ENCODE peak calls at places on chromosomes 6 and 20, in seven cellular contexts. B is CD4-positive, CD25-positive, alpha-beta regulatory T cell; F is cardiac muscle cell; Y is body of pancreas; Z is effector memory CD4-positive, alpha-beta T cell; A is mesendoderm; N is CD8-positive, alpha-beta memory T cell. M is an unnamed sample. For H3K4me1, the result is how much of the 10 kb centered on the place peaks cover.

GRCh38 chr6:111880181-111880944 is 7.1 kb upstream of the FYN start:
- DNase-seq in B (no peak), N (no peak), Y (no peak), Z (no peak), A (peak), F (peak), M (no peak)

GRCh38 chr6:7042654-7043545 is 64.9 kb upstream of the RREB1 start:
- DNase-seq in Z (no peak), A (peak), B (no peak), N (no peak), F (peak), Y (no peak), M (no peak)

GRCh38 chr6:7960848-7961247 is 50.3 kb upstream of the TXNDC5 start:
- DNase-seq in Z (no peak), F (peak), A (no peak), N (no peak), B (no peak), Y (no peak), M (no peak)

GRCh38 chr6:34589633-34590139 is 33.6 kb upstream of the SPDEF start:
- DNase-seq in Z (no peak), N (no peak), F (no peak), A (peak), Y (no peak), B (no peak), M (no peak)

GRCh38 chr20:41218466-41218865 is 81.1 kb downstream of the PLCG1 start:
- DNase-seq in A (no peak), Y (no peak), N (no peak), B (no peak), F (peak), Z (no peak), M (no peak)

GRCh38 chr20:15842872-15843271 is 730.4 kb downstream of the KIF16B start:
- DNase-seq in A (peak), B (no peak), Z (no peak), N (no peak), F (no peak), Y (no peak), M (no peak)

GRCh38 chr6:162602759-162603158 is 124.8 kb downstream of the PRKN start:
- DNase-seq in Z (no peak), F (no peak), N (no peak), Y (no peak), A (no peak), B (no peak), M (no peak)

GRCh38 chr20:59124326-59125029 is 39.1 kb upstream of the ZNF831 start:
- DNase-seq in Z (no peak), B (no peak), Y (peak), F (no peak), A (no peak), N (no peak), M (no peak)

GRCh38 chr20:63027425-63028389 is 20.9 kb upstream of the BHLHE23 start:
- DNase-seq in A (peak), Z (no peak), Y (peak), N (no peak), B (no peak), F (no peak), M (no peak)

GRCh38 chr6:136077834-136078576 is 172.1 kb downstream of the MTFR2 start:
- DNase-seq in B (no peak), F (peak), Z (no peak), Y (no peak), N (no peak), A (no peak), M (peak)

GRCh38 chr6:39958947-39959346 is 24.7 kb upstream of the MOCS1 start:
- DNase-seq in Y (no peak), A (no peak), F (no peak), N (no peak), Z (no peak), B (no peak), M (no peak)

GRCh38 chr6:63097222-63097621 is 114.0 kb upstream of the FKBP1C start:
- DNase-seq in B (no peak), Z (no peak), A (no peak), F (no peak), N (no peak), Y (no peak), M (no peak)

GRCh38 chr6:113979930-113980329 is 9.0 kb upstream of the HDAC2 start:
- DNase-seq in B (no peak), A (no peak), Z (no peak), F (no peak), N (no peak), Y (no peak), M (no peak)

GRCh38 chr6:15642276-15642675 is 20.6 kb downstream of the DTNBP1 start:
- DNase-seq in B (no peak), Z (no peak), Y (no peak), F (peak), N (no peak), A (peak), M (no peak)

GRCh38 chr20:23062632-23063031 is 13.2 kb upstream of the THBD start:
- DNase-seq in B (no peak), N (no peak), Y (no peak), A (no peak), F (no peak), Z (no peak), M (no peak)
- H3K4me1 ChIP-seq in B (under half), N (under half), Y (under half), A (under half), F (under half), Z (under half), M (under half)

GRCh38 chr6:28659250-28659566 is 133.5 kb downstream of the GPX5 start:
- DNase-seq in N (no peak), Z (no peak), A (no peak), Y (no peak), F (no peak), B (no peak), M (no peak)

GRCh38 chr6:28658475-28659249 is 133.0 kb downstream of the GPX5 start:
- DNase-seq in B (no peak), F (peak), Y (no peak), Z (no peak), N (no peak), A (peak), M (no peak)

GRCh38 chr6:28656715-28657114 is 131.0 kb downstream of the GPX5 start:
- DNase-seq in Y (no peak), Z (no peak), F (no peak), A (no peak), N (no peak), B (no peak), M (no peak)

GRCh38 chr6:28657756-28658465 is 132.2 kb downstream of the GPX5 start:
- DNase-seq in F (peak), B (peak), N (no peak), Z (no peak), A (peak), Y (peak), M (no peak)

GRCh38 chr6:28657367-28657755 is 131.7 kb downstream of the GPX5 start:
- DNase-seq in F (no peak), Y (no peak), A (no peak), N (no peak), Z (no peak), B (no peak), M (no peak)
- H3K4me3 ChIP-seq in F (peak), Y (no peak), A (peak), N (no peak), Z (no peak), B (peak), M (peak)

GRCh38 chr6:13455604-13456003 is 31.8 kb downstream of the GFOD1 start:
- DNase-seq in F (no peak), Y (no peak), B (no peak), A (no peak), N (no peak), Z (no peak), M (no peak)
- H3K27ac ChIP-seq in F (no peak), Y (peak), B (no peak), A (no peak), N (peak), Z (no peak), M (no peak)

DNA sequence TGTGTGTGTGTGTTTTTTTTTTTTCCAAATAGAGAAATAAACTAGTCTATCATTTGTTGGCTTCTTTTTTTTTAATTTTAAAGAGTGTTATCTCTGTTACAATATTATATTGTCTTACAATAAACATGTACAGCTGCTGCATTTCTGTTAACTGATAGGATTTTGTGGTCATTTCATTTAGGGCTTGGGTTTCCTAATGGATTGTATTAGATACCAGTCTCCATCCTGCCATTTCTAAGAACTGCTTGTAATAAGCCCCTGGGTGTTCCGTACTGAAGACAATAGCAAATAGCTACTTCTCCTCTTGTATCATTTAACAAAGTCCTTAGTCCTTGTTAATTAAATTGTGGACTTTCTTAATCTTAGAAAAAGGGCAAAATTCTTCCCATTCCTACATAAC is 45.7 kb downstream of the SOBP start:
- DNase-seq in B (no peak), A (no peak), Y (no peak), N (no peak), Z (no peak), F (no peak), M (no peak)
- H3K4me1 ChIP-seq in B (under half), A (under half), Y (under half), N (under half), Z (under half), F (half or more), M (under half)

GRCh38 chr20:38220587-38220986 is 39.9 kb downstream of the KIAA1755 start:
- DNase-seq in A (no peak), F (no peak), N (no peak), B (no peak), Y (no peak), Z (no peak), M (no peak)
- H3K4me3 ChIP-seq in A (no peak), F (no peak), N (no peak), B (no peak), Y (no peak), Z (no peak), M (no peak)

GRCh38 chr20:18164356-18164755 is 26.7 kb downstream of the KAT14 start:
- DNase-seq in A (no peak), Z (no peak), Y (no peak), F (no peak), B (no peak), N (no peak), M (no peak)
- H3K27ac ChIP-seq in A (no peak), Z (no peak), Y (no peak), F (no peak), B (no peak), N (no peak), M (no peak)

GRCh38 chr6:158039178-158039557 is 57.5 kb downstream of the SYNJ2 start:
- DNase-seq in N (no peak), A (peak), B (no peak), Z (no peak), F (no peak), Y (no peak), M (no peak)
- H3K4me1 ChIP-seq in N (under half), A (under half), B (under half), Z (under half), F (under half), Y (under half), M (half or more)

GRCh38 chr6:32815115-32815514 is 1.7 kb downstream of the HLA-DOB start:
- DNase-seq in Y (no peak), N (no peak), A (no peak), B (no peak), F (peak), Z (no peak), M (no peak)
- H3K4me3 ChIP-seq in Y (no peak), N (no peak), A (no peak), B (no peak), F (no peak), Z (no peak), M (no peak)

GRCh38 chr6:143949535-143949934 is 58.5 kb downstream of the PLAGL1 start:
- DNase-seq in Z (no peak), F (no peak), A (no peak), N (no peak), B (no peak), Y (no peak), M (no peak)
- H3K27ac ChIP-seq in Z (no peak), F (no peak), A (no peak), N (no peak), B (no peak), Y (no peak), M (no peak)

M was measured in Panc1.